ENCODE peak calls at places on chromosomes 4 and X, in nine cellular contexts. T is SK-N-SH, O is Peyer's patch, N is psoas muscle, X is foreskin fibroblast, M is right atrium auricular region, Z is choroid plexus epithelial cell, C is mucosa of descending colon, B is ovary. I is an unnamed sample.

GRCh38 chrX:3699841-3700381 is 13.5 kb downstream of the PRKX start:
- DNase-seq in T (no peak), O (no peak), N (no peak), X (no peak), M (no peak), Z (peak), C (no peak), B (no peak), I (no peak)

GRCh38 chr4:37389967-37390580 is 145.5 kb downstream of the NWD2 start:
- DNase-seq in T (peak), O (no peak), N (no peak), X (no peak), M (no peak), Z (peak), C (peak), B (no peak), I (peak)

GRCh38 chrX:153646620-153647373 is at the start of gene DUSP9:
- DNase-seq in T (peak), O (peak), N (peak), X (no peak), M (no peak), Z (peak), C (peak), B (peak), I (no peak)

GRCh38 chr4:40595981-40596380 is 33.7 kb downstream of the RBM47 start:
- DNase-seq in T (no peak), O (no peak), N (no peak), X (no peak), M (no peak), Z (no peak), C (no peak), B (no peak), I (no peak)

GRCh38 chrX:48086119-48086518 is 14.7 kb upstream of the ZNF630 start:
- DNase-seq in T (no peak), O (no peak), N (no peak), X (no peak), M (no peak), Z (peak), C (no peak), B (no peak), I (peak)

GRCh38 chr4:24211821-24212220 is 322.0 kb upstream of the PPARGC1A start:
- DNase-seq in T (no peak), O (no peak), N (no peak), X (no peak), M (no peak), Z (no peak), C (no peak), B (no peak), I (no peak)

GRCh38 chr4:88814043-88814617 is 116.5 kb upstream of the NAP1L5 start:
- DNase-seq in T (no peak), O (no peak), N (no peak), X (no peak), M (no peak), Z (no peak), C (no peak), B (no peak), I (no peak)

GRCh38 chr4:85102606-85103005 is 136.1 kb upstream of the WDFY3 start:
- DNase-seq in T (no peak), O (no peak), N (no peak), X (no peak), M (no peak), Z (peak), C (no peak), B (no peak), I (peak)

GRCh38 chr4:38967260-38968095 is 64.7 kb downstream of the TMEM156 start:
- DNase-seq in T (no peak), O (no peak), N (no peak), X (peak), M (no peak), Z (peak), C (no peak), B (peak), I (peak)

GRCh38 chrX:10615931-10616780 is 4.2 kb downstream of the MID1 start:
- DNase-seq in T (peak), O (peak), N (no peak), X (peak), M (no peak), Z (peak), C (no peak), B (peak), I (no peak)
- TF ChIP-seq CTCF in T (peak), O (peak), N (peak), X (peak), M (peak), Z (peak), C (peak), B (peak), I (peak)

DNA sequence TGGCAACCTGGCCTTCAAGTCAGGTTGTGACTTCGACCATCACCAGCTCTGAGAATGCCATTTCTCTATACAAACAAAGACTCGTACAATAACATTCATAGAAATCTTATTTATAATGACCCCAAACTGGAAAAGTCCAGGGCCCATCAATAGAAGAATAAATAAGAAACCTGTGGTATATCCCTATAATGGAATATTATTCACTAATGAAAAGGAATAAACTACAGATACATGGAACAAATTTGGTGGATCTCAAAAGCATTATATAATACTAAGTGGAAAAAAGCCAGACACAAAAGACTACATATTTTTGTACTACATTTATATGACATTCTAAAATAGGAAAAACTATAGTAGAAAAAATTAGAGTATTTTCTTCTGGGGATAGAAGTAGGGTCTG is 109.4 kb upstream of the INPP4B start:
- DNase-seq in T (no peak), O (no peak), N (no peak), X (no peak), M (no peak), Z (no peak), C (no peak), B (no peak), I (no peak)
- TF ChIP-seq CTCF in T (no peak), O (no peak), N (no peak), X (no peak), M (no peak), Z (no peak), C (no peak), B (no peak), I (no peak)

GRCh38 chr4:91984466-91984865 is 319.3 kb upstream of the GRID2 start:
- DNase-seq in T (no peak), O (no peak), N (no peak), X (no peak), M (no peak), Z (no peak), C (no peak), B (no peak), I (no peak)

GRCh38 chr4:91990726-91991125 is 313.0 kb upstream of the GRID2 start:
- DNase-seq in T (no peak), O (no peak), N (no peak), X (no peak), M (no peak), Z (no peak), C (no peak), B (no peak), I (no peak)

GRCh38 chr4:91989914-91990313 is 313.9 kb upstream of the GRID2 start:
- DNase-seq in T (no peak), O (no peak), N (no peak), X (no peak), M (no peak), Z (no peak), C (no peak), B (no peak), I (no peak)
- TF ChIP-seq CTCF in T (no peak), O (no peak), N (no peak), X (no peak), M (no peak), Z (no peak), C (no peak), B (no peak), I (no peak)

DNA sequence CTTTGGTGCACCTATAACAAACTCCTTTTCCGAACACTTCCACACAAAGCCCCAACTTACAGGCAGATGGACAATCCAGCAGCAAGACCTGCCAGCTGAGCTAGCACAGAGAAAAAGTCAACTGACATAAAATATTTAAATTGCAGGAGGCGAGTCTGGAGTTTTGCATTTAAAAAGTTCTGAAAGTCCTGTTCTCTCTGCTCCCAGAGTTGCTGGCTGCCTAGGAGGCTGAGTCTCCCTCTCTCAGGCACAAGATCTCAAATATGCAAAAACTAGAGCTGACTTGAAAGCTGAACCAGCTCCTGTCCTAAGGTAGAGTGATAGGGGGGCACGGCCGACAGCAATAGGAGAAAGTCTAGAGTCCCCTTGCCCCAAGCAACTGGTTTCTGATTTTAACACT is 1.1 kb downstream of the LDB2 start:
- DNase-seq in T (no peak), O (no peak), N (no peak), X (no peak), M (no peak), Z (peak), C (no peak), B (no peak), I (no peak)
- TF ChIP-seq CTCF in T (no peak), O (no peak), N (no peak), X (no peak), M (no peak), Z (no peak), C (no peak), B (no peak), I (no peak)

DNA sequence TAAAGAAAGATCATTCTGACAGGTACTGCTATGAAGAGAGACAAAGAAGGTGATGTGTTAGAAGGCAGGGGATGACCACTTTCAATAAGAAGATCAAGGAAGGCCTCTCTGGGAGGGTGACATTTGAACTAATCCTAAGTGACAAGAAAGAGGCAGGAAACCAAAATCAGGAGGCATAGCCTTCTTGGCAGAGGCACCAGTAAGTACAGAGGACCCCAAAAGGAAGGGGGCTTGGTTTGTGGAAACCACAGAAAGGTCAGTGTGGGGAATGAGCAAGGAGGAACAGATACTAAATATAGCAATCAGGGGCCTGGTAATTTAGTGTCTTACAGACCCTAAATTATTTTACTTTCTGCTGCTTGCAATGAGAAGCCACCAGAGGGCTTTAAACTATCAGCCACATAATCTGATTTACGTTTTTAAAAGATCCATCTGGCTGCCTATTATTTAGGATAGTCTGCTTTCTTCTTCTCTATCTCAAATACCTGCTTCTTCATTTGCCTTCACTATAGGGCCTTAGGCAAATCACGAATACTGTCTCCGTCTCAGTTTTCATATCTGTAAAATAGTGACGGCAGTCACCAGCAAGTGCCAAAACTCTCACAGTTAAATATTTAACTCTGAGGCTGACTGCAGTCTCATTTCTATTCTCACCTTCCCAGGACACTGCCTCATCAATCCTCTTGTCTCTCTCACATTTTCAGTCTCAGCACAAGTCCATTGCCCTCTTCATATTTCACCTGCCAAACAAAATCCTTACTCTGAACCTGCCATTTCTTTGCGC is 16.7 kb downstream of the NR3C2 start:
- DNase-seq in T (peak), O (no peak), N (no peak), X (no peak), M (no peak), Z (no peak), C (no peak), B (no peak), I (no peak)
- TF ChIP-seq CTCF in T (no peak), O (no peak), N (no peak), X (no peak), M (peak), Z (no peak), C (no peak), B (no peak), I (peak)

GRCh38 chr4:54840992-54841768 is 183.4 kb downstream of the KIT start:
- DNase-seq in T (peak), O (no peak), N (no peak), X (peak), M (no peak), Z (peak), C (no peak), B (no peak), I (no peak)
- TF ChIP-seq CTCF in T (peak), O (no peak), N (no peak), X (peak), M (peak), Z (peak), C (no peak), B (no peak), I (no peak)

GRCh38 chr4:156201050-156201449 is 247.4 kb upstream of the CTSO start:
- DNase-seq in T (no peak), O (no peak), N (no peak), X (no peak), M (no peak), Z (no peak), C (no peak), B (no peak), I (no peak)
- TF ChIP-seq CTCF in T (no peak), O (no peak), N (no peak), X (no peak), M (no peak), Z (no peak), C (no peak), B (no peak), I (no peak)